ENCODE peak calls at places on chromosomes 4 and X, in nine cellular contexts. X, Z, G, B, Q, N, S, F and E are unnamed samples.

GRCh38 chr4:93147524-93148212 is 680.9 kb upstream of the ATOH1 start:
- DNase-seq in B (no peak), Q (no peak), F (no peak), X (no peak), Z (no peak), G (no peak), S (no peak), N (no peak), E (no peak)

GRCh38 chr4:1418494-1419285 is 12.4 kb upstream of the NKX1-1 start:
- DNase-seq in G (no peak), S (peak; percentile 49), Z (no peak), F (no peak), Q (no peak), B (no peak), X (no peak), N (no peak), E (no peak)

GRCh38 chrX:34893741-34894140 is 48.9 kb upstream of the FAM47B start:
- DNase-seq in F (no peak), N (no peak), Q (no peak), Z (peak; percentile 15), B (no peak), S (no peak), G (no peak), X (no peak), E (no peak)

GRCh38 chr4:110309686-110310085 is 111.3 kb upstream of the ELOVL6 start:
- DNase-seq in F (no peak), B (no peak), G (no peak), Z (no peak), S (no peak), X (peak; percentile 17), Q (no peak), N (no peak), E (no peak)

GRCh38 chrX:45198301-45198700 is 2.4 kb downstream of the DIPK2B start:
- DNase-seq in S (no peak), X (no peak), Z (no peak), Q (no peak), B (no peak), G (no peak), N (no peak), F (no peak), E (no peak)

GRCh38 chrX:16628954-16629595 is 20.9 kb upstream of the S100G start:
- DNase-seq in S (no peak), F (no peak), G (no peak), Z (no peak), Q (no peak), N (no peak), X (no peak), B (no peak), E (no peak)

GRCh38 chrX:124497386-124497785 is 151.0 kb downstream of the SH2D1A start:
- DNase-seq in X (no peak), F (no peak), Q (no peak), G (no peak), B (no peak), Z (peak; percentile 65), N (no peak), S (no peak), E (no peak)

GRCh38 chr4:89469930-89470375 is 162.4 kb upstream of the GPRIN3 start:
- DNase-seq in S (peak; percentile 70), F (no peak), Z (peak; percentile 78), G (peak; percentile 34), Q (no peak), B (no peak), N (no peak), X (peak; percentile 78), E (no peak)

GRCh38 chr4:52507774-52508173 is 151.3 kb downstream of the USP46 start:
- DNase-seq in Z (no peak), N (no peak), Q (no peak), X (no peak), F (no peak), B (no peak), G (peak; percentile 72), S (no peak), E (no peak)

GRCh38 chr4:95107004-95107403 is 349.2 kb downstream of the BMPR1B start:
- DNase-seq in X (no peak), S (no peak), F (no peak), Q (no peak), Z (no peak), B (no peak), N (no peak), G (no peak), E (no peak)

GRCh38 chr4:44538534-44538933 is 89.9 kb upstream of the KCTD8 start:
- DNase-seq in B (no peak), F (no peak), X (no peak), Z (no peak), G (no peak), Q (no peak), S (no peak), N (no peak), E (no peak)

GRCh38 chrX:49282647-49283011 is 13.0 kb downstream of the PPP1R3F start:
- DNase-seq in G (no peak), Z (peak; percentile 8), Q (no peak), S (no peak), N (no peak), B (no peak), F (peak; percentile 4), X (no peak), E (no peak)

GRCh38 chr4:83370640-83370906 is 35.9 kb upstream of the HPSE start:
- DNase-seq in G (no peak), B (no peak), Q (no peak), S (no peak), X (no peak), Z (peak; percentile 25), N (no peak), F (no peak), E (no peak)

GRCh38 chrX:2342878-2343277 is 157.9 kb downstream of the DHRSX start:
- DNase-seq in S (no peak), X (no peak), G (no peak), Q (no peak), F (no peak), B (no peak), Z (no peak), N (no peak), E (no peak)

GRCh38 chrX:53082773-53083616 is 828 bp downstream of the TSPYL2 start:
- DNase-seq in F (no peak), Q (no peak), G (no peak), B (no peak), Z (no peak), N (no peak), S (no peak), X (no peak), E (no peak)

GRCh38 chr4:124594945-124595344 is 117.6 kb downstream of the ANKRD50 start:
- DNase-seq in G (no peak), Z (no peak), Q (no peak), N (no peak), S (no peak), B (no peak), X (no peak), F (no peak), E (no peak)

GRCh38 chrX:9848718-9849481 is 62.7 kb downstream of the SHROOM2 start:
- DNase-seq in F (no peak), N (no peak), Z (no peak), B (no peak), X (no peak), G (no peak), S (no peak), Q (no peak), E (no peak)

GRCh38 chr4:40525811-40526598 is 103.7 kb downstream of the RBM47 start:
- DNase-seq in N (no peak), G (peak; percentile 84), Q (no peak), B (no peak), Z (peak; percentile 82), F (no peak), S (no peak), X (peak; percentile 63), E (no peak)

GRCh38 chrX:28586891-28587635 is at the start of gene IL1RAPL1:
- DNase-seq in Q (no peak), Z (peak; percentile 24), S (no peak), G (no peak), F (no peak), B (no peak), N (no peak), X (no peak), E (no peak)

GRCh38 chr4:42453612-42454011 is 56.3 kb downstream of the SHISA3 start:
- DNase-seq in S (no peak), X (no peak), F (no peak), Q (no peak), N (no peak), Z (no peak), B (no peak), G (no peak), E (no peak)

GRCh38 chr4:15149234-15149841 is 147.1 kb downstream of the CPEB2 start:
- DNase-seq in F (no peak), B (no peak), Z (no peak), G (no peak), X (no peak), N (no peak), S (no peak), Q (no peak), E (no peak)

GRCh38 chrX:122055450-122055849 is 1008.0 kb downstream of the GLUD2 start:
- DNase-seq in Z (no peak), Q (no peak), N (no peak), S (no peak), F (no peak), B (no peak), X (no peak), G (no peak), E (no peak)

GRCh38 chrX:85907316-85907715 is 140.0 kb downstream of the CHM start:
- DNase-seq in X (no peak), B (no peak), G (no peak), S (no peak), Q (no peak), N (no peak), Z (no peak), F (no peak), E (no peak)

GRCh38 chr4:155614111-155614762 is 52.4 kb upstream of the GUCY1A1 start:
- DNase-seq in G (no peak), F (no peak), Q (no peak), B (no peak), X (no peak), Z (peak; percentile 70), S (no peak), N (no peak), E (no peak)

GRCh38 chr4:81675785-81676427 is 204.2 kb upstream of the RASGEF1B start:
- DNase-seq in G (no peak), N (no peak), F (no peak), X (no peak), Q (peak; percentile 18), Z (no peak), B (no peak), S (no peak), E (no peak)

GRCh38 chrX:13050151-13050550 is 5.7 kb upstream of the FAM9C start:
- DNase-seq in B (no peak), X (no peak), F (no peak), Z (no peak), S (no peak), G (no peak), N (no peak), Q (no peak), E (no peak)

GRCh38 chrX:79154612-79155358 is 10.3 kb downstream of the GPR174 start:
- DNase-seq in F (no peak), Q (no peak), Z (no peak), X (no peak), S (no peak), B (no peak), G (no peak), N (no peak), E (no peak)

GRCh38 chr4:41106694-41107419 is 107.5 kb downstream of the APBB2 start:
- DNase-seq in Z (no peak), X (no peak), Q (no peak), N (no peak), G (no peak), S (no peak), B (no peak), F (no peak), E (no peak)